ENCODE peak calls at places on chromosomes 5 and 9, in ten cellular contexts. L, M, P, G, I, N, U, J, H and S are unnamed samples.

GRCh38 chr9:117763314-117763713 is 59.1 kb downstream of the TLR4 start:
- DNase-seq in L (no peak), M (no peak), P (no peak), G (no peak), I (no peak), N (peak; percentile 33), U (no peak), J (no peak), H (no peak), S (peak; percentile 33)

GRCh38 chr5:144484124-144484897 is 313.6 kb downstream of the KCTD16 start:
- DNase-seq in L (no peak), M (no peak), P (no peak), G (no peak), I (peak; percentile 53), N (peak; percentile 13), U (no peak), J (no peak), H (no peak), S (peak; percentile 71)

GRCh38 chr9:659286-659685 is 182.2 kb upstream of the DMRT1 start:
- DNase-seq in L (no peak), M (no peak), P (no peak), G (no peak), I (no peak), N (no peak), U (no peak), J (no peak), H (no peak), S (no peak)

GRCh38 chr5:96664669-96665068 is 2.5 kb downstream of the CAST start:
- DNase-seq in L (no peak), M (no peak), P (no peak), G (no peak), I (no peak), N (no peak), U (no peak), J (no peak), H (no peak), S (no peak)

GRCh38 chr5:43661102-43661501 is 58.1 kb downstream of the NNT start:
- DNase-seq in L (no peak), M (no peak), P (no peak), G (no peak), I (no peak), N (peak; percentile 72), U (peak; percentile 28), J (no peak), H (peak; percentile 9), S (peak; percentile 48)

GRCh38 chr5:28576022-28576421 is 1537.6 kb upstream of the CDH9 start:
- DNase-seq in L (no peak), M (no peak), P (no peak), G (no peak), I (no peak), N (peak; percentile 6), U (no peak), J (no peak), H (no peak), S (peak; percentile 16)

GRCh38 chr5:154811653-154812465 is 38.5 kb downstream of the FAXDC2 start:
- DNase-seq in L (no peak), M (no peak), P (peak; percentile 62), G (peak; percentile 76), I (no peak), N (peak; percentile 80), U (peak; percentile 54), J (peak; percentile 53), H (peak; percentile 62), S (peak; percentile 74)

GRCh38 chr9:89010056-89010455 is 18.8 kb downstream of the S1PR3 start:
- DNase-seq in L (no peak), M (no peak), P (no peak), G (no peak), I (no peak), N (no peak), U (no peak), J (no peak), H (no peak), S (no peak)

GRCh38 chr5:93621340-93621872 is 38.4 kb downstream of the NR2F1 start:
- DNase-seq in L (peak; percentile 68), M (no peak), P (peak; percentile 59), G (peak; percentile 64), I (no peak), N (peak; percentile 66), U (peak; percentile 77), J (peak; percentile 40), H (peak; percentile 83), S (peak; percentile 88)

GRCh38 chr5:127097288-127097687 is 24.0 kb upstream of the C5orf63 start:
- DNase-seq in L (no peak), M (no peak), P (no peak), G (no peak), I (no peak), N (no peak), U (no peak), J (no peak), H (no peak), S (peak; percentile 40)

GRCh38 chr5:175728316-175728715 is 70.4 kb downstream of the HRH2 start:
- DNase-seq in L (peak; percentile 28), M (no peak), P (no peak), G (no peak), I (no peak), N (no peak), U (no peak), J (no peak), H (no peak), S (no peak)

GRCh38 chr5:77138981-77139380 is 51.9 kb upstream of the ZBED3 start:
- DNase-seq in L (no peak), M (no peak), P (peak; percentile 24), G (no peak), I (no peak), N (peak; percentile 93), U (peak; percentile 91), J (peak; percentile 25), H (no peak), S (peak; percentile 92)

GRCh38 chr9:2119490-2120046 is 104.4 kb downstream of the SMARCA2 start:
- DNase-seq in L (no peak), M (no peak), P (peak; percentile 52), G (no peak), I (no peak), N (no peak), U (no peak), J (no peak), H (no peak), S (no peak)

GRCh38 chr9:37301369-37302172 is 120.9 kb upstream of the GRHPR start:
- DNase-seq in L (no peak), M (no peak), P (no peak), G (no peak), I (no peak), N (no peak), U (no peak), J (no peak), H (no peak), S (no peak)
- TF ChIP-seq CTCF in L (no peak), M (peak; percentile 29), P (no peak), G (no peak), I (no peak), N (no peak), U (no peak), J (no peak), H (no peak), S (no peak)

GRCh38 chr9:105637787-105638395 is 24.4 kb upstream of the TAL2 start:
- DNase-seq in L (no peak), M (no peak), P (no peak), G (no peak), I (no peak), N (peak; percentile 14), U (no peak), J (no peak), H (no peak), S (no peak)
- TF ChIP-seq CTCF in L (no peak), M (peak; percentile 68), P (peak; percentile 6), G (peak; percentile 31), I (peak; percentile 26), N (peak; percentile 56), U (no peak), J (peak; percentile 10), H (peak; percentile 66), S (peak; percentile 56)

DNA sequence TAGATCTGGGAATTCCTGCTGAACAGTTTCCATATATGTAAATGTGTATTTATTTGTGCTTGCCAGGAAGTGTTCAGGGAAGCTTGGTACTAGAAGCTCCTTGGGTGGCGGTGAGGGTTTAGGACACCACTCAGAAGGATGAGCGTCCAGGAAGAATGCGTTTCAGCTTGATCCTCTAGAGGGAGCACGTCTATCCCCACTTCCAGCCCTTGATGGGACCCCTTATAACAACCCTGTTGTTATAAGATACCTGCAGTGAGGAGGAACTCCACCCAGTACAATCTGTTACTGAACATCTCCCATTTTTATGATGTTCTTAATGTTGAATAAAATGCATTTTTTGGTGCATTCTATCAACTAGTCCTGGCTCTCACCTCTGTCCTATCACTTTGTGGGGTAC is 88.9 kb downstream of the CYFIP2 start:
- DNase-seq in L (no peak), M (no peak), P (no peak), G (peak; percentile 21), I (no peak), N (no peak), U (no peak), J (no peak), H (no peak), S (no peak)
- TF ChIP-seq CTCF in L (no peak), M (peak; percentile 35), P (no peak), G (peak; percentile 46), I (peak; percentile 34), N (peak; percentile 45), U (no peak), J (no peak), H (peak; percentile 52), S (peak; percentile 49)

GRCh38 chr5:40734986-40735385 is 20.8 kb downstream of the TTC33 start:
- DNase-seq in L (no peak), M (no peak), P (no peak), G (no peak), I (no peak), N (peak; percentile 44), U (no peak), J (no peak), H (no peak), S (no peak)

GRCh38 chr5:40736103-40736875 is 19.5 kb downstream of the TTC33 start:
- DNase-seq in L (no peak), M (no peak), P (no peak), G (peak; percentile 49), I (no peak), N (peak; percentile 76), U (no peak), J (no peak), H (no peak), S (peak; percentile 72)

GRCh38 chr5:40733439-40733838 is 22.3 kb downstream of the TTC33 start:
- DNase-seq in L (no peak), M (no peak), P (no peak), G (no peak), I (no peak), N (no peak), U (no peak), J (no peak), H (no peak), S (no peak)

GRCh38 chr5:40735609-40736008 is 20.2 kb downstream of the TTC33 start:
- DNase-seq in L (no peak), M (no peak), P (no peak), G (no peak), I (no peak), N (no peak), U (no peak), J (no peak), H (no peak), S (no peak)

DNA sequence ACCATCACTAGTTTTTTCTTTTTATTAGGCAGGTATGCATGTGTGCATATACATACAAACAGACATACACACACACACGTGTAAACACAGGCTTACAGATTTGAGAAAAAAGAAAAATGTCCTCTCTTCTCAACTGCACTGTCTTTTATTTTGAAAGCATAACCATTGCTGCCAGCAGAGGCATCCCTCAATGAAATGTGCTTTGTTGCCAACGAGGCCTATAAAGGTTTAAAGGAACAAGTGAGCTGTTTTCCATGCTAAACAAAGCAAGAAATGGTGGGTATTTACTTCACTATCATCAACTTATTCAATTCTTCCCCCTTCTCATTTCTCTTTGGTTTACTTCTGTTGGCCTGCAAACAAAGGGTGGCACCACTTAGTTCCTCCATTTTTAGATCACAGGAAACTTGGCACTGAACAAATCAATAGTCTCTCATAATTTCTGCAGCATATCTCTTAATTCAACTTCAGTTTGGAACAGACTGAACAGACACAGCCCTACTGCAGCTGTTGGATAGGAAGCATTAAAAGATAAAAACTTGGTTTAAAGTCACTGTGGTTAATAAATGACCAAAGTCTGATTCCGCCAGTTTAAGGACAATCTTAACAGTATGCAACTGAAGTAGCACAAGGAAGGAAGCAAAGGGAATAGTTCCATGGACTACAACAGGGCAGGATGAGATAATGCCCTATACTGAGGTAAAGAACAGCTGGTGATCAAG is 21.8 kb downstream of the TTC33 start:
- DNase-seq in L (no peak), M (no peak), P (no peak), G (no peak), I (no peak), N (no peak), U (no peak), J (no peak), H (no peak), S (no peak)
- TF ChIP-seq CTCF in L (no peak), M (no peak), P (no peak), G (no peak), I (no peak), N (no peak), U (no peak), J (no peak), H (no peak), S (no peak)